ENCODE peak calls at places on chromosomes 11 and 22, in eight cellular contexts. I is IMR-90, W is HFF-Myc, C is H7, M is brain microvascular endothelial cell, E is pancreas, P is esophagus squamous epithelium, X is stomach. J is an unnamed sample.

GRCh38 chr22:49423125-49423650 is 404.5 kb downstream of the BRD1 start:
- DNase-seq in I (no peak), W (no peak), C (no peak), M (no peak), E (no peak), P (no peak), X (no peak), J (no peak)

GRCh38 chr11:128207861-128208321 is 379.5 kb downstream of the ETS1 start:
- DNase-seq in I (peak; percentile 91), W (no peak), C (no peak), M (peak; percentile 65), E (no peak), P (no peak), X (no peak), J (no peak)

GRCh38 chr11:30128269-30128932 is 102.4 kb upstream of the FSHB start:
- DNase-seq in I (peak; percentile 60), W (no peak), C (peak; percentile 15), M (peak; percentile 56), E (no peak), P (no peak), X (no peak), J (peak; percentile 36)

GRCh38 chr11:122033193-122033592 is 82.8 kb downstream of the BLID start:
- DNase-seq in I (no peak), W (no peak), C (no peak), M (no peak), E (no peak), P (no peak), X (no peak), J (no peak)

GRCh38 chr22:28548411-28548810 is 131.2 kb downstream of the TTC28 start:
- DNase-seq in I (no peak), W (no peak), C (no peak), M (no peak), E (no peak), P (no peak), X (no peak), J (no peak)

GRCh38 chr11:2932850-2933251 is 3.6 kb upstream of the PHLDA2 start:
- DNase-seq in I (peak; percentile 46), W (no peak), C (no peak), M (peak; percentile 61), E (no peak), P (no peak), X (no peak), J (no peak)

GRCh38 chr11:100774132-100774531 is 87.0 kb downstream of the ARHGAP42 start:
- DNase-seq in I (no peak), W (no peak), C (no peak), M (no peak), E (no peak), P (no peak), X (no peak), J (no peak)

GRCh38 chr11:104275992-104276391 is 112.0 kb upstream of the PDGFD start:
- DNase-seq in I (peak; percentile 8), W (no peak), C (peak; percentile 4), M (no peak), E (no peak), P (no peak), X (no peak), J (no peak)

GRCh38 chr11:101706541-101706940 is 122.7 kb upstream of the TRPC6 start:
- DNase-seq in I (peak; percentile 83), W (no peak), C (no peak), M (peak; percentile 17), E (no peak), P (no peak), X (no peak), J (no peak)

GRCh38 chr11:69400140-69400539 is 81.3 kb upstream of the LINC01488 start:
- DNase-seq in I (no peak), W (no peak), C (no peak), M (no peak), E (no peak), P (no peak), X (no peak), J (no peak)

GRCh38 chr22:19779011-19779421 is 18.4 kb downstream of the TBX1 start:
- DNase-seq in I (no peak), W (no peak), C (no peak), M (no peak), E (peak; percentile 33), P (no peak), X (no peak), J (no peak)

GRCh38 chr11:69157156-69157821 is 1.6 kb downstream of the SMIM38 start:
- DNase-seq in I (peak; percentile 77), W (no peak), C (peak; percentile 77), M (no peak), E (no peak), P (no peak), X (no peak), J (no peak)

GRCh38 chr11:29963796-29964195 is 53.0 kb downstream of the KCNA4 start:
- DNase-seq in I (no peak), W (no peak), C (no peak), M (no peak), E (no peak), P (no peak), X (no peak), J (no peak)

GRCh38 chr11:33211588-33211987 is 45.6 kb upstream of the HIPK3 start:
- DNase-seq in I (no peak), W (no peak), C (no peak), M (no peak), E (no peak), P (no peak), X (no peak), J (no peak)

GRCh38 chr11:104073950-104074349 is 37.5 kb downstream of the DDI1 start:
- DNase-seq in I (peak; percentile 58), W (no peak), C (peak; percentile 13), M (peak; percentile 29), E (no peak), P (no peak), X (no peak), J (no peak)

GRCh38 chr11:105081412-105082150 is 36.4 kb upstream of the CARD16 start:
- DNase-seq in I (no peak), W (no peak), C (no peak), M (no peak), E (no peak), P (no peak), X (no peak), J (no peak)

GRCh38 chr22:23142546-23143105 is 836 bp upstream of the RSPH14 start:
- DNase-seq in I (no peak), W (no peak), C (no peak), M (no peak), E (no peak), P (no peak), X (no peak), J (no peak)

GRCh38 chr22:23146842-23147205 is 1.5 kb downstream of the RAB36 start:
- DNase-seq in I (no peak), W (no peak), C (no peak), M (no peak), E (no peak), P (no peak), X (no peak), J (no peak)

GRCh38 chr22:23143119-23143518 is 1.3 kb upstream of the RSPH14 start:
- DNase-seq in I (no peak), W (no peak), C (no peak), M (no peak), E (no peak), P (no peak), X (no peak), J (no peak)

GRCh38 chr22:23144926-23145906 is at the start of gene RAB36:
- DNase-seq in I (peak; percentile 98), W (peak; percentile 97), C (peak; percentile 99), M (peak; percentile 100), E (peak; percentile 90), P (peak; percentile 92), X (peak; percentile 96), J (peak; percentile 99)

GRCh38 chr22:23144432-23144831 is 845 bp upstream of the RAB36 start:
- DNase-seq in I (no peak), W (no peak), C (no peak), M (no peak), E (no peak), P (no peak), X (no peak), J (no peak)
- H3K4me3 ChIP-seq in I (no peak overlapping the region), W (no peak overlapping the region), C (no peak overlapping the region), M (no peak overlapping the region), E (no peak overlapping the region), P (no peak overlapping the region), X (peak overlapping the region; percentile 51), J (no peak overlapping the region)

DNA sequence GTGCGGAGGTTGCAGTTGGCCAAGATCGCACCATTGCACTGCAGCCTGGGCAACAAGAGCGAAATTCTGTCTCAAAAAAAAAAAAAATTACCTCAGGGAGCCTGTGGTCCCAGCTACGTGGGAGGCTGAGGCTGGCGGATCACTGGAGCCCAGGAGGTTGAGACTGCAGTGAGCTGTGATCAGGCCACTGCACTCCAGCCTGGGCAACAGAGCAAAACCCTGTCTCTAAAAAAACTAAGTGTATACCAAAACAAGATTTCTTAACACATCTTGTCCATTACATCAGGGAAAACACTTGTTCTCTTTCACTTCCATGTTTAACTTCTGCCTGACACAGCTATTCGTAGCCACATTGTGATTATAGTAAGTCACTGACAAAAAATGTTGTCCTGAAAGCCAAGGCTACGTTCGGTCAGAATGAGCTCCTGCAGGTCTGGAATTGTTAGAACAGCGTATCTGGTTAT is 1.4 kb downstream of the TMEM80 start:
- DNase-seq in I (peak; percentile 90), W (no peak), C (no peak), M (peak; percentile 81), E (no peak), P (no peak), X (no peak), J (no peak)
- H3K4me3 ChIP-seq in I (no peak overlapping the region), W (peak overlapping the region; percentile 97), C (no peak overlapping the region), M (no peak overlapping the region), E (no peak overlapping the region), P (peak overlapping the region; percentile 64), X (peak overlapping the region; percentile 94), J (peak overlapping the region; percentile 92)

GRCh38 chr11:94796863-94797262 is 28.7 kb downstream of the AMOTL1 start:
- DNase-seq in I (no peak), W (no peak), C (no peak), M (no peak), E (no peak), P (no peak), X (no peak), J (no peak)
- H3K4me3 ChIP-seq in I (no peak overlapping the region), W (no peak overlapping the region), C (no peak overlapping the region), M (peak overlapping the region; percentile 58), E (no peak overlapping the region), P (no peak overlapping the region), X (no peak overlapping the region), J (no peak overlapping the region)

GRCh38 chr11:64880240-64881001 is 2.0 kb upstream of the EHD1 start:
- DNase-seq in I (no peak), W (no peak), C (no peak), M (no peak), E (no peak), P (no peak), X (no peak), J (no peak)

GRCh38 chr11:64879226-64879900 is 942 bp upstream of the EHD1 start:
- DNase-seq in I (no peak), W (no peak), C (peak; percentile 48), M (no peak), E (no peak), P (no peak), X (no peak), J (no peak)

GRCh38 chr11:64882243-64882642 is 3.8 kb upstream of the EHD1 start:
- DNase-seq in I (no peak), W (no peak), C (no peak), M (no peak), E (no peak), P (no peak), X (no peak), J (no peak)

GRCh38 chr11:64883575-64883974 is 5.2 kb upstream of the EHD1 start:
- DNase-seq in I (no peak), W (no peak), C (no peak), M (no peak), E (no peak), P (no peak), X (no peak), J (no peak)

GRCh38 chr11:64881476-64881875 is 3.1 kb upstream of the EHD1 start:
- DNase-seq in I (no peak), W (no peak), C (no peak), M (no peak), E (no peak), P (no peak), X (no peak), J (no peak)
- H3K4me3 ChIP-seq in I (no peak overlapping the region), W (no peak overlapping the region), C (no peak overlapping the region), M (no peak overlapping the region), E (no peak overlapping the region), P (no peak overlapping the region), X (no peak overlapping the region), J (no peak overlapping the region)